ENCODE peak calls at places on chromosome 14, in seven cellular contexts. One of them, this sample, is unnamed.
A peak's percentile ranks its signal among the peaks of the same experiment; 100 is the strongest.

GRCh38 chr14:77302926-77303325 is 17.8 kb downstream of the POMT2 start:
- DNase-seq in kidney: no peak
- DNase-seq in stomach: no peak
- DNase-seq in SK-N-SH: no peak
- DNase-seq in body of pancreas: no peak
- DNase-seq in GM23248: peak; percentile 80
- DNase-seq in A549: peak; percentile 87
- DNase-seq in this sample: no peak

GRCh38 chr14:53946404-53947400 is 9.9 kb downstream of the BMP4 start:
- DNase-seq in kidney: peak; percentile 75
- DNase-seq in stomach: no peak
- DNase-seq in SK-N-SH: peak; percentile 51
- DNase-seq in body of pancreas: peak; percentile 16
- DNase-seq in GM23248: no peak
- DNase-seq in A549: no peak
- DNase-seq in this sample: peak; percentile 64

GRCh38 chr14:35215110-35215872 is 76.9 kb upstream of the PSMA6 start:
- DNase-seq in kidney: no peak
- DNase-seq in stomach: no peak
- DNase-seq in SK-N-SH: no peak
- DNase-seq in body of pancreas: no peak
- DNase-seq in GM23248: peak; percentile 67
- DNase-seq in A549: peak; percentile 69
- DNase-seq in this sample: no peak

GRCh38 chr14:99229654-99230215 is 42.3 kb downstream of the BCL11B start:
- DNase-seq in kidney: no peak
- DNase-seq in stomach: no peak
- DNase-seq in SK-N-SH: no peak
- DNase-seq in body of pancreas: no peak
- DNase-seq in GM23248: no peak
- DNase-seq in A549: no peak
- DNase-seq in this sample: no peak

GRCh38 chr14:36605506-36605857 is 23.1 kb upstream of the NKX2-8 start:
- DNase-seq in kidney: no peak
- DNase-seq in stomach: no peak
- DNase-seq in SK-N-SH: no peak
- DNase-seq in body of pancreas: no peak
- DNase-seq in GM23248: peak; percentile 51
- DNase-seq in A549: no peak
- DNase-seq in this sample: no peak

GRCh38 chr14:88786715-88787114 is 6.0 kb downstream of the EML5 start:
- DNase-seq in kidney: no peak
- DNase-seq in stomach: no peak
- DNase-seq in SK-N-SH: no peak
- DNase-seq in body of pancreas: no peak
- DNase-seq in GM23248: no peak
- DNase-seq in A549: no peak
- DNase-seq in this sample: no peak

GRCh38 chr14:24411468-24412454 is 13.0 kb downstream of the NYNRIN start:
- DNase-seq in kidney: no peak
- DNase-seq in stomach: peak; percentile 52
- DNase-seq in SK-N-SH: peak; percentile 77
- DNase-seq in body of pancreas: peak; percentile 42
- DNase-seq in GM23248: peak; percentile 74
- DNase-seq in A549: peak; percentile 66
- DNase-seq in this sample: no peak

GRCh38 chr14:76391981-76392690 is 16.2 kb downstream of the ESRRB start:
- DNase-seq in kidney: no peak
- DNase-seq in stomach: no peak
- DNase-seq in SK-N-SH: no peak
- DNase-seq in body of pancreas: no peak
- DNase-seq in GM23248: no peak
- DNase-seq in A549: no peak
- DNase-seq in this sample: no peak

GRCh38 chr14:90905531-90905930 is 89.3 kb upstream of the TTC7B start:
- DNase-seq in kidney: no peak
- DNase-seq in stomach: no peak
- DNase-seq in SK-N-SH: no peak
- DNase-seq in body of pancreas: no peak
- DNase-seq in GM23248: no peak
- DNase-seq in A549: no peak
- DNase-seq in this sample: no peak

GRCh38 chr14:69997849-69998248 is 118.6 kb downstream of the SMOC1 start:
- DNase-seq in kidney: no peak
- DNase-seq in stomach: peak; percentile 65
- DNase-seq in SK-N-SH: no peak
- DNase-seq in body of pancreas: peak; percentile 85
- DNase-seq in GM23248: peak; percentile 68
- DNase-seq in A549: peak; percentile 87
- DNase-seq in this sample: no peak

GRCh38 chr14:59897757-59898383 is 22.1 kb upstream of the LRRC9 start:
- DNase-seq in kidney: no peak
- DNase-seq in stomach: peak; percentile 44
- DNase-seq in SK-N-SH: peak; percentile 51
- DNase-seq in body of pancreas: peak; percentile 36
- DNase-seq in GM23248: peak; percentile 28
- DNase-seq in A549: peak; percentile 40
- DNase-seq in this sample: no peak

GRCh38 chr14:79841433-79841832 is 369.9 kb downstream of the DIO2 start:
- DNase-seq in kidney: no peak
- DNase-seq in stomach: no peak
- DNase-seq in SK-N-SH: no peak
- DNase-seq in body of pancreas: peak; percentile 48
- DNase-seq in GM23248: no peak
- DNase-seq in A549: no peak
- DNase-seq in this sample: no peak

GRCh38 chr14:86363576-86363975 is 833.6 kb downstream of the FLRT2 start:
- DNase-seq in kidney: no peak
- DNase-seq in stomach: no peak
- DNase-seq in SK-N-SH: no peak
- DNase-seq in body of pancreas: no peak
- DNase-seq in GM23248: no peak
- DNase-seq in A549: no peak
- DNase-seq in this sample: no peak

GRCh38 chr14:58428011-58428807 is 690 bp downstream of the KIAA0586 start:
- DNase-seq in kidney: no peak
- DNase-seq in stomach: no peak
- DNase-seq in SK-N-SH: peak; percentile 35
- DNase-seq in body of pancreas: peak; percentile 14
- DNase-seq in GM23248: peak; percentile 78
- DNase-seq in A549: peak; percentile 63
- DNase-seq in this sample: no peak

GRCh38 chr14:33938131-33938949 is 12.5 kb downstream of the EGLN3 start:
- DNase-seq in kidney: peak; percentile 89
- DNase-seq in stomach: peak; percentile 85
- DNase-seq in SK-N-SH: peak; percentile 84
- DNase-seq in body of pancreas: peak; percentile 86
- DNase-seq in GM23248: peak; percentile 19
- DNase-seq in A549: peak; percentile 65
- DNase-seq in this sample: peak; percentile 84

GRCh38 chr14:24921903-24922302 is 128.0 kb downstream of the STXBP6 start:
- DNase-seq in kidney: no peak
- DNase-seq in stomach: no peak
- DNase-seq in SK-N-SH: no peak
- DNase-seq in body of pancreas: no peak
- DNase-seq in GM23248: peak; percentile 67
- DNase-seq in A549: no peak
- DNase-seq in this sample: no peak

GRCh38 chr14:31965735-31966598 is 111.1 kb upstream of the ARHGAP5 start:
- DNase-seq in kidney: no peak
- DNase-seq in stomach: no peak
- DNase-seq in SK-N-SH: no peak
- DNase-seq in body of pancreas: peak; percentile 13
- DNase-seq in GM23248: peak; percentile 34
- DNase-seq in A549: peak; percentile 44
- DNase-seq in this sample: peak; percentile 40

GRCh38 chr14:58875613-58876012 is 237.9 kb downstream of the DACT1 start:
- DNase-seq in kidney: no peak
- DNase-seq in stomach: no peak
- DNase-seq in SK-N-SH: no peak
- DNase-seq in body of pancreas: no peak
- DNase-seq in GM23248: no peak
- DNase-seq in A549: no peak
- DNase-seq in this sample: no peak

GRCh38 chr14:97850886-97851285 is 1053.7 kb downstream of the VRK1 start:
- DNase-seq in kidney: no peak
- DNase-seq in stomach: no peak
- DNase-seq in SK-N-SH: no peak
- DNase-seq in body of pancreas: no peak
- DNase-seq in GM23248: no peak
- DNase-seq in A549: no peak
- DNase-seq in this sample: no peak

GRCh38 chr14:69337984-69338383 is 60.1 kb downstream of the ERH start:
- DNase-seq in kidney: no peak
- DNase-seq in stomach: no peak
- DNase-seq in SK-N-SH: no peak
- DNase-seq in body of pancreas: no peak
- DNase-seq in GM23248: no peak
- DNase-seq in A549: no peak
- DNase-seq in this sample: no peak

DNA sequence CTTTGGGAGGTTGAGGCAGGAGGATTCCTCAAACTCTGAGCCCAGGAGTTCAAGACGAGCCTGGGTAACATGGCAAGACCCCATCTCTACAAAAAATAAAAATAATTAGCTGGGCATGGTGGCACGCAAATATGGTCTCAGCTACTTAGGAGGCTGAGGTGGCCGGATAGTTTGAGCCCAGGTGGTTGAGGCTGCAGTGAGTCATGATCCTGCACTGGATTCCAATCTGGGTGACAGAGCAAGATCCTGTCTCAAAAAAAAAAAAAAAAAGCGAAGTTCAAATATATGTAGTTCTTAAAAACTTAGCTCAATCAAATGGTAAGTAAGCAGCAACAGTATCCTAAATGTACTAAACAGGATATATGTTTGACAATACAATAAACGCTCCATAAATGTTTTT is 85.5 kb upstream of the SSTR1 start:
- DNase-seq in kidney: no peak
- DNase-seq in stomach: no peak
- DNase-seq in SK-N-SH: no peak
- DNase-seq in body of pancreas: no peak
- DNase-seq in GM23248: peak; percentile 37
- DNase-seq in A549: no peak
- DNase-seq in this sample: no peak
- H3K4me1 ChIP-seq in kidney: peaks cover 6% of the 10 kb centered on the region
- H3K4me1 ChIP-seq in stomach: no peaks in the 10 kb centered on the region
- H3K4me1 ChIP-seq in SK-N-SH: no peaks in the 10 kb centered on the region
- H3K4me1 ChIP-seq in body of pancreas: peaks cover 13% of the 10 kb centered on the region
- H3K4me1 ChIP-seq in GM23248: peaks cover 13% of the 10 kb centered on the region
- H3K4me1 ChIP-seq in A549: no peaks in the 10 kb centered on the region
- H3K4me1 ChIP-seq in this sample: no peaks in the 10 kb centered on the region

DNA sequence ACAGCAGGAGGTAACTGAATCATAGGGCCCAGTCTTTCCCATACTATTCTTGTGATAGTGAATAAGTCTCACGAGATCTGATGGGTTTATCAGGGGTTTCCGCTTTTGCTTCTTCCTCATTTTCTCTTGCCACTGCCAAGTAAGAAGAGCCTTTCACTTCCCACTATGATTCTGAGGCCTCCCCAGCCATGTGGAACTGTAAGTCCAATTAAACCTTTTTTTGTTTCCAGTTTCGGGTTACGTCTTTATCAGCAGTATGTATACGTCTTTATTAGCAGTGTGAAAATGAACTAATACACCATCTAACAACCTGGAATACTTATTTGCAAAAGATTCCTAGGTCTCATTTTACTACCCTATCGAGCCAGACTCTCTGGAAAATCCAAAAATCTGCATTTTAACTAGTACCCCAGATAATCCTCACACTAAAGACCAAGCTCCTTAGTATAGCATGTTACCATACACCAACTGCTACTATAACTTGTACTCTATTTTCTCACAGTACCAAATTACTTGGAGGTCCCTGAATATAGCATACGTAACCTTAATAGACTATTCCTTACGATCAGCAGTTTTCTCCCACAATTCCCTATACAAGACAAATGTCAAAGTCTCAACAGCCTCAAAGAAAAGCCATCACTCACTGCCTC is 11.4 kb downstream of the GTF2A1 start:
- DNase-seq in kidney: no peak
- DNase-seq in stomach: no peak
- DNase-seq in SK-N-SH: no peak
- DNase-seq in body of pancreas: peak; percentile 19
- DNase-seq in GM23248: no peak
- DNase-seq in A549: no peak
- DNase-seq in this sample: no peak
- H3K4me3 ChIP-seq in kidney: no peak overlapping the region
- H3K4me3 ChIP-seq in stomach: no peak overlapping the region
- H3K4me3 ChIP-seq in SK-N-SH: no peak overlapping the region
- H3K4me3 ChIP-seq in body of pancreas: no peak overlapping the region
- H3K4me3 ChIP-seq in GM23248: no peak overlapping the region
- H3K4me3 ChIP-seq in A549: no peak overlapping the region
- H3K4me3 ChIP-seq in this sample: no peak overlapping the region

DNA sequence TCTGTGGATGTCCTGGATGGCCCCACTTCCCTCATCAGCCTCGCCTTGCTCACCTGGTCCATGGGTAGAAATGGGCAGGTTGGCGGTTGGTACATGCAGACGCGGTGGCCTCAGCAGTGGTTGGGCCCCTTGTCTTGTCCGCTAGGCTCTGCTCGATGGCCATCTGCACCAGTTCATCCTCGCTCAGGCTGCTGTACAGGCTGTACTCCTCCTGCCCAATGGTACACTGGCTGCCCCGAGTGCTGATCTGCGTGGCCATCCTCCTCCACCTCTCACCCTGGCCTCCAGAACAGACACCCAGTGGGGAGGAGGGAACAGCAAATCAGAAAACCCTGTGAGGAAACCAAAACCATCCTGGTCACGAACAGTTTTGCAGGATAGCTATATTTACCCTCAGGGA is 12.1 kb downstream of the ASB2 start:
- DNase-seq in kidney: peak; percentile 49
- DNase-seq in stomach: no peak
- DNase-seq in SK-N-SH: no peak
- DNase-seq in body of pancreas: no peak
- DNase-seq in GM23248: no peak
- DNase-seq in A549: no peak
- DNase-seq in this sample: no peak
- H3K4me1 ChIP-seq in kidney: peaks cover 12% of the 10 kb centered on the region
- H3K4me1 ChIP-seq in stomach: peaks cover 81% of the 10 kb centered on the region
- H3K4me1 ChIP-seq in SK-N-SH: peaks cover 12% of the 10 kb centered on the region
- H3K4me1 ChIP-seq in body of pancreas: peaks cover 2% of the 10 kb centered on the region
- H3K4me1 ChIP-seq in GM23248: peaks cover 20% of the 10 kb centered on the region
- H3K4me1 ChIP-seq in A549: peaks cover 24% of the 10 kb centered on the region
- H3K4me1 ChIP-seq in this sample: peaks cover 13% of the 10 kb centered on the region

DNA sequence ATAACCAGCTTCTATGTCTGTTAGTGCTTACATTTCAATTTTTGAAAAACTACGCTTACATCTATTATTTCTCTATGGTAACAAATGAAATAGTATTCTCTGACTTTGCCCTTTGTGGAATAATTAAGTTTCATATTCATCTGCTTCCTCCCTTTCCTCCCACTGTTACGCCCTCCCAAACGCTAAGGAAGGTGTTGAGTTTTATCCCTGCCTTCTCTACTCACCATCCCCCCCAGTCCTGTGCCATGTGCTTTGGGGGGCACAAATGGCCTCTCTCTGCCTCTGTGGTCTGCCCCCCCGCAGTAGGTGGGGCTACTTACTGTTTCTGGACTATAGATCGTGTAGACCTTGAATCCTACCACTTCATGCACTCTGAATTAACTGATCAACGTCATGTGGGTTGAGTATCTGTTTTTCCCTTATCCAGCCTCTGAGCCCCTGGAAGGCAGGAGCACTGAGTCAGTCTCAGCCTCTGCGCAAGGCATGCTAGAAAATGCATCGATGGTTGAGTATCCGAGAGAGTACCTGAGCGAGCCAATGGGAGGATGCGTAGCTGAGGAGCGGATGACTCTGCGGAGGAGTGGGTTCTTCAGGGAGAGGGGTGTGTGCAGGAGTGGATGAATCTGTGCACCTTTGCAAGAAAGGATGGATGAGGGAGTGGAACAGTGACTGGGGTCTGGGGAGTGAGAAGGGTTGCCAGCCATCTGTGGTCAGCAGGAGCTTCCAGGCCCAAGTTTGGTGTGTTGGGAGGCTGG is 114.5 kb upstream of the RTL1 start:
- DNase-seq in kidney: peak; percentile 29
- DNase-seq in stomach: peak; percentile 4
- DNase-seq in SK-N-SH: no peak
- DNase-seq in body of pancreas: peak; percentile 1
- DNase-seq in GM23248: no peak
- DNase-seq in A549: no peak
- DNase-seq in this sample: no peak
- H3K4me3 ChIP-seq in kidney: no peak overlapping the region
- H3K4me3 ChIP-seq in stomach: no peak overlapping the region
- H3K4me3 ChIP-seq in SK-N-SH: no peak overlapping the region
- H3K4me3 ChIP-seq in body of pancreas: no peak overlapping the region
- H3K4me3 ChIP-seq in GM23248: no peak overlapping the region
- H3K4me3 ChIP-seq in A549: no peak overlapping the region
- H3K4me3 ChIP-seq in this sample: no peak overlapping the region

This sample was measured in right cardiac atrium.